ENCODE peak calls at places on chromosomes 13 and 19, in five cellular contexts. C is glutamatergic neuron, O is thoracic aorta, E is AG10803, B is brain microvascular endothelial cell. M is an unnamed sample.
A peak's percentile ranks its signal among the peaks of the same experiment; 100 is the strongest.

GRCh38 chr13:24923305-24923640 is 159.3 kb downstream of the RNF17 start:
- DNase-seq in C (no peak), O (no peak), E (peak; percentile 83), B (peak; percentile 43), M (peak; percentile 74)

GRCh38 chr13:23433171-23434153 is at the start of gene SACS:
- DNase-seq in C (peak; percentile 78), O (no peak), E (peak; percentile 55), B (peak; percentile 55), M (peak; percentile 23)

GRCh38 chr19:46809534-46810272 is 21.3 kb upstream of the SLC1A5 start:
- DNase-seq in C (no peak), O (no peak), E (no peak), B (no peak), M (no peak)

GRCh38 chr13:22256111-22256639 is 585.3 kb downstream of the FGF9 start:
- DNase-seq in C (no peak), O (no peak), E (no peak), B (no peak), M (no peak)

GRCh38 chr13:34942732-34943674 is 933 bp downstream of the NBEA start:
- DNase-seq in C (peak; percentile 60), O (no peak), E (no peak), B (no peak), M (no peak)

GRCh38 chr13:19085258-19085657 is 96.4 kb downstream of the TUBA3C start:
- DNase-seq in C (no peak), O (no peak), E (no peak), B (no peak), M (no peak)

GRCh38 chr19:11046608-11047354 is 42.5 kb upstream of the LDLR start:
- DNase-seq in C (no peak), O (no peak), E (no peak), B (no peak), M (no peak)

GRCh38 chr19:13109361-13110098 is 6.9 kb upstream of the LYL1 start:
- DNase-seq in C (no peak), O (no peak), E (no peak), B (no peak), M (no peak)

GRCh38 chr19:14383556-14383897 is 2.3 kb downstream of the ADGRE5 start:
- DNase-seq in C (no peak), O (no peak), E (peak; percentile 65), B (no peak), M (no peak)

GRCh38 chr19:7109678-7110289 is 40.3 kb downstream of the ZNF557 start:
- DNase-seq in C (no peak), O (no peak), E (peak; percentile 62), B (peak; percentile 3), M (no peak)

GRCh38 chr19:5993516-5994406 is 15.8 kb upstream of the RANBP3 start:
- DNase-seq in C (peak; percentile 60), O (no peak), E (peak; percentile 11), B (peak; percentile 27), M (no peak)

GRCh38 chr13:54879036-54879435 is 1850.4 kb downstream of the OLFM4 start:
- DNase-seq in C (no peak), O (no peak), E (no peak), B (no peak), M (no peak)

GRCh38 chr13:30850867-30851211 is 55.2 kb upstream of the MEDAG start:
- DNase-seq in C (no peak), O (no peak), E (no peak), B (no peak), M (no peak)

GRCh38 chr13:77333521-77334083 is 6.7 kb upstream of the MYCBP2 start:
- DNase-seq in C (no peak), O (no peak), E (no peak), B (no peak), M (no peak)

GRCh38 chr19:48900477-48901452 is 653 bp downstream of the NUCB1 start:
- DNase-seq in C (no peak), O (no peak), E (peak; percentile 46), B (no peak), M (no peak)

GRCh38 chr13:79741006-79741405 is 260.1 kb downstream of the NDFIP2 start:
- DNase-seq in C (no peak), O (no peak), E (peak; percentile 36), B (peak; percentile 42), M (peak; percentile 75)